ENCODE peak calls at places on chromosome X, in eight cellular contexts. S, R, Z, Q, U, P, J and F are unnamed samples.

GRCh38 chrX:7586126-7586525 is 256.8 kb upstream of the VCX start:
- DNase-seq in S (no peak), R (peak), Z (peak), Q (no peak), U (peak), P (no peak), J (no peak), F (no peak)

GRCh38 chrX:18210470-18210869 is 10.2 kb downstream of the BEND2 start:
- DNase-seq in S (no peak), R (no peak), Z (no peak), Q (no peak), U (peak), P (peak), J (no peak), F (peak)

GRCh38 chrX:57155171-57155570 is 18.0 kb upstream of the SPIN2A start:
- DNase-seq in S (no peak), R (no peak), Z (no peak), Q (no peak), U (no peak), P (no peak), J (no peak), F (no peak)

GRCh38 chrX:18422325-18422724 is 3.1 kb upstream of the CDKL5 start:
- DNase-seq in S (no peak), R (no peak), Z (no peak), Q (no peak), U (peak), P (peak), J (no peak), F (no peak)

GRCh38 chrX:19897087-19897486 is 9.7 kb upstream of the SH3KBP1 start:
- DNase-seq in S (no peak), R (no peak), Z (no peak), Q (no peak), U (no peak), P (no peak), J (no peak), F (no peak)

GRCh38 chrX:42247241-42247640 is 323.9 kb upstream of the CASK start:
- DNase-seq in S (no peak), R (no peak), Z (no peak), Q (no peak), U (peak), P (peak), J (no peak), F (no peak)

GRCh38 chrX:141760761-141761160 is 62.2 kb upstream of the SPANXD start:
- DNase-seq in S (no peak), R (no peak), Z (no peak), Q (no peak), U (peak), P (no peak), J (no peak), F (no peak)

GRCh38 chrX:153653556-153653955 is 6.6 kb downstream of the DUSP9 start:
- DNase-seq in S (no peak), R (no peak), Z (no peak), Q (no peak), U (no peak), P (no peak), J (no peak), F (no peak)

GRCh38 chrX:73916931-73917657 is 354.1 kb downstream of the CHIC1 start:
- DNase-seq in S (no peak), R (peak), Z (no peak), Q (no peak), U (peak), P (peak), J (no peak), F (peak)

GRCh38 chrX:23127586-23127985 is 127.8 kb downstream of the DDX53 start:
- DNase-seq in S (no peak), R (no peak), Z (no peak), Q (no peak), U (no peak), P (no peak), J (no peak), F (no peak)

GRCh38 chrX:13404364-13404763 is 84.5 kb upstream of the ATXN3L start:
- DNase-seq in S (no peak), R (peak), Z (no peak), Q (no peak), U (no peak), P (no peak), J (no peak), F (no peak)

GRCh38 chrX:19064175-19064574 is 58.1 kb downstream of the ADGRG2 start:
- DNase-seq in S (no peak), R (no peak), Z (no peak), Q (no peak), U (peak), P (peak), J (no peak), F (peak)

GRCh38 chrX:21153033-21153432 is 221.2 kb upstream of the CNKSR2 start:
- DNase-seq in S (no peak), R (no peak), Z (no peak), Q (no peak), U (no peak), P (no peak), J (no peak), F (no peak)

GRCh38 chrX:44456685-44457084 is 86.0 kb downstream of the FUNDC1 start:
- DNase-seq in S (no peak), R (no peak), Z (no peak), Q (no peak), U (no peak), P (no peak), J (no peak), F (no peak)

GRCh38 chrX:130669233-130669632 is 233.8 kb downstream of the ENOX2 start:
- DNase-seq in S (no peak), R (no peak), Z (no peak), Q (no peak), U (peak), P (peak), J (no peak), F (no peak)

GRCh38 chrX:71095971-71096701 is 485 bp downstream of the FOXO4 start:
- DNase-seq in S (no peak), R (peak), Z (peak), Q (peak), U (no peak), P (no peak), J (no peak), F (no peak)

GRCh38 chrX:13470680-13470967 is 98.8 kb upstream of the EGFL6 start:
- DNase-seq in S (no peak), R (peak), Z (no peak), Q (no peak), U (no peak), P (no peak), J (no peak), F (no peak)

GRCh38 chrX:63747331-63747730 is 37.7 kb downstream of the ARHGEF9 start:
- DNase-seq in S (no peak), R (no peak), Z (no peak), Q (no peak), U (peak), P (peak), J (no peak), F (peak)

GRCh38 chrX:44871114-44871645 is 1.8 kb upstream of the KDM6A start:
- DNase-seq in S (no peak), R (peak), Z (peak), Q (peak), U (no peak), P (peak), J (no peak), F (no peak)

GRCh38 chrX:40734956-40735317 is 405 bp downstream of the MED14 start:
- DNase-seq in S (peak), R (no peak), Z (no peak), Q (no peak), U (peak), P (no peak), J (no peak), F (no peak)

GRCh38 chrX:101206471-101206870 is 13.1 kb upstream of the DRP2 start:
- DNase-seq in S (no peak), R (peak), Z (no peak), Q (no peak), U (peak), P (peak), J (no peak), F (no peak)

GRCh38 chrX:10833299-10834169 is 213.1 kb upstream of the MID1 start:
- DNase-seq in S (peak), R (peak), Z (peak), Q (peak), U (no peak), P (peak), J (peak), F (peak)

GRCh38 chrX:151830911-151831310 is 81.8 kb upstream of the MAGEA4 start:
- DNase-seq in S (no peak), R (no peak), Z (no peak), Q (no peak), U (peak), P (peak), J (no peak), F (no peak)

GRCh38 chrX:9370888-9371287 is 94.0 kb upstream of the TBL1X start:
- DNase-seq in S (no peak), R (no peak), Z (no peak), Q (no peak), U (peak), P (peak), J (no peak), F (no peak)

GRCh38 chrX:105282077-105282476 is 61.6 kb upstream of the TEX13A start:
- DNase-seq in S (no peak), R (no peak), Z (no peak), Q (no peak), U (peak), P (no peak), J (no peak), F (no peak)

GRCh38 chrX:9614016-9614415 is 149.2 kb downstream of the TBL1X start:
- DNase-seq in S (no peak), R (no peak), Z (no peak), Q (no peak), U (peak), P (peak), J (no peak), F (no peak)

GRCh38 chrX:110188701-110189558 is 129.0 kb downstream of the AMMECR1 start:
- DNase-seq in S (no peak), R (no peak), Z (no peak), Q (no peak), U (no peak), P (no peak), J (no peak), F (no peak)

GRCh38 chrX:106612403-106612789 is 618 bp downstream of the RADX start:
- DNase-seq in S (no peak), R (peak), Z (no peak), Q (no peak), U (no peak), P (no peak), J (no peak), F (no peak)

DNA sequence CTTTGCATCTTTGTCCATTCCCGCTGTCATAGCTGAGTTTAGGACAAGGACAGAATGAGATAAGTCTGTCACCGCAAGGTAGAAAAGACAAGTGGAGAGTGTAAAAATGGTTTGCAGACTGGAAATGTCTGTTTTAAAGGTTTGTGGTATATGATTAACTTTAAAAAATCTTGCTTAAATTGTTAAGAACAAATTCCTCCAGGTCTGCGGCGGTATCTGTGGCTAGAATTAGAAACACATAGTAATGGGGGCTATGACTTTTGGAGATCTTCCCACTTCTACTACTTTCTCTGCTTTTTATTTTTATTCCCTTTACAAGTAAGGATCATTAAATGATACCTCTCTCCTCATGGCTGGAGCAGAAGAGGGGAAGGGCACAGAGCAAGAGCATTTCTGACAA is 92.2 kb downstream of the MID1IP1 start:
- DNase-seq in S (no peak), R (no peak), Z (no peak), Q (no peak), U (no peak), P (no peak), J (no peak), F (no peak)
- TF ChIP-seq CTCF in S (no peak), R (no peak), Z (no peak), Q (no peak), U (no peak), P (no peak), J (no peak), F (no peak)

DNA sequence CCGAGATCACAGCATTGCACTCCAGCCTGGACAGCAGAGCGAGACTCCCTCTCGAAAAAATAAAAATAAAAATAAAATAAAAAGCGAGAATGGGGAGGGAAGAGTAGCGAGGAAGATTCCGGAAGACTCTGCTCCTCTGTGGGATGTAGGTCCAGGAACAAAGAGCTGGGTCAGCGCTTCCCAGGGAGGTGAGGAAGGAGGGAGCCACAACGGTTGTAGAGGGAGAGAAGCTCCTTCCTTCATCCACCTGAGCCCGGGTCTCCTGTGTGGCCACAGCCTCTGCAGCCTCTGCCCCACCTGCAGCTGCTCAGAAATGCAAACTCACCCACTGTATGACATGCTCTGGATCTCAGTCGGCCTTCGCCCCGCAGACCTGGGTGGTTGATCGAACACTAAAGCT is 3.8 kb upstream of the PPP2R3B start:
- DNase-seq in S (no peak), R (no peak), Z (no peak), Q (no peak), U (no peak), P (no peak), J (no peak), F (no peak)
- TF ChIP-seq CTCF in S (no peak), R (no peak), Z (no peak), Q (no peak), U (no peak), P (no peak), J (no peak), F (no peak)

DNA sequence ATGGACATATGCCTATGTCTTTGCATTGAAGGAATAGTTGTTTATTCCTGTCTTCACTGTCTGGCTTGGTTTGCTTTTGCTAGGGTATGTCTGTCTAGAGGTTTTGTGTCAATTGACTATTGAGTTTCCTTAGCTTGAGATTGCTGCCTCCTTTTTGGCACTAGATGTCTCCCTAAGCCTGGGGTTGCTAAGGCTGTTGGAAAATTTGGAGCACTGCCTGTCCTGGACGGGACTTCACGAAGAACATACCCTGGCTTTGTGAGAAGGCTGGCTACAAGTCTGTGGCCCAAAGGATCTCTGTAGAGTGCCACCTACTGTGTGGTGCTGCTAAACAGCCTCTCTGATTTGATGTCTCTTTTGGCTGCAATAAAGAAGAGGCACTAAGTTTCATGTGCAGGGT is 183.8 kb upstream of the NUDT10 start:
- DNase-seq in S (no peak), R (peak), Z (no peak), Q (no peak), U (peak), P (peak), J (no peak), F (no peak)
- TF ChIP-seq CTCF in S (no peak), R (peak), Z (peak), Q (no peak), U (no peak), P (no peak), J (peak), F (peak)

DNA sequence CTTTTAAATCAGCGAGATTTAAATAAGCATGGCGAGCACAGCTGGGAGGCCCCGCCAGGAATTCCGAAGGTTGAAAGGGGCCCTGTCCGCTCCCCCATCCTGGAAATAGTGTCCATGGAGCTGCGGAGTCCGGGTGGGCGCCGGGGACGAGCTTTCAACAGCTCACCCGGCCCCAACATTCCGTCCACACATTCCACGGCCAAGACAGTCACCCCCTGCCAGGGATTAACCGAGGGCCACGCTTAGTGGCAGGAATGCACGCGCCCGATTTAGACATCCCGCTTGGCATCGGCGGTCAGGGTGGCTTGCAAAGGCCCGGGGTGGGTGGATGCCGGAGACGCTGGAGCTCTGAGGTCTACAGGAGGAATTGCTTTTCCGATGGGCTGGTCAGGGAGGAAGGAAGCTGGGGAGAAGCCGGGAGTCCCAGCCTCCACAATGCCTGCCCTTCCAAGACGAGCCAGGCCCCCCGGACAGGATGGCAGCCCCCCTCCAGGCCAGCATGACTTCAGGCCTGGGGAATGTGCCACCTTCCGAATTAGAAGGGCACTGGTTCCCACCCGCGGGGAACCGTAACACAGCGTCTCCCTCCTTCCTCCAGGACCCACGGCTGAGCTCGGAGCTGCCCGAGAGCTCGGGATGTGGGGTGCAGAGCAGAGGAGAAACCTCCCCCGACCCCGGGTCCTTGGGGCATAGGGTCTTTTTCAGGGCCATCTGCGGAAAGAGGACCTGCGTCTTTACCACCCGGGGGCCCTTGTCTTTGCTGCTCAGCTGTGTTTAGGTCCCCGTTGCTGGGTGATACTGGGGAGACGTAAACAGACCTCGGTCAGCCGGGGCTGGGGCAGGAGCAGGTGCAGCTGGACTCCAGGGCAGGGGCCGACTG is 26.9 kb upstream of the PPP2R3B start:
- DNase-seq in S (no peak), R (peak), Z (peak), Q (no peak), U (peak), P (peak), J (no peak), F (peak)
- TF ChIP-seq CTCF in S (no peak), R (peak), Z (no peak), Q (no peak), U (no peak), P (no peak), J (peak), F (peak)

GRCh38 chrX:49840679-49841078 is 11.6 kb downstream of the PAGE4 start:
- DNase-seq in S (peak), R (peak), Z (peak), Q (peak), U (peak), P (peak), J (no peak), F (peak)
- TF ChIP-seq CTCF in S (peak), R (peak), Z (peak), Q (peak), U (peak), P (peak), J (peak), F (peak)

DNA sequence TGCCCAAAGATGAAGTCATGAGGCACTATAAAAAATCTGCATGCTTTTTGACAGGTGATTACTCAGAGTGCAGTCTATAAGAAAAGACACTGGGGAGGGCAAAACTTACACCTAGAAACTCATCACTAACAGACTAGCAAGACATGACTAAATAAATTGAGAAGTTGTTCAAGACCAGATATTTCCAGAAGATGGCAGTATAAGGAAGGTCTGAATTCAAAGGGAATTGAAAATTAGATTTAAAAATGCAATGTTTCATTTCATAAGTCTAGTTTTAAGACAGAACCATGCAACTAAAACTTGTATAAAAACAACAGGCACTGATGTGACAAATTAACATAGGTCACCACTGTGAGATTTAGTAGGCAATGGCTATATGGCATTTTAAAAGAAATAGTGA is 232.5 kb upstream of the POF1B start:
- DNase-seq in S (no peak), R (no peak), Z (no peak), Q (no peak), U (peak), P (peak), J (no peak), F (no peak)
- TF ChIP-seq CTCF in S (no peak), R (peak), Z (peak), Q (no peak), U (peak), P (no peak), J (peak), F (peak)

DNA sequence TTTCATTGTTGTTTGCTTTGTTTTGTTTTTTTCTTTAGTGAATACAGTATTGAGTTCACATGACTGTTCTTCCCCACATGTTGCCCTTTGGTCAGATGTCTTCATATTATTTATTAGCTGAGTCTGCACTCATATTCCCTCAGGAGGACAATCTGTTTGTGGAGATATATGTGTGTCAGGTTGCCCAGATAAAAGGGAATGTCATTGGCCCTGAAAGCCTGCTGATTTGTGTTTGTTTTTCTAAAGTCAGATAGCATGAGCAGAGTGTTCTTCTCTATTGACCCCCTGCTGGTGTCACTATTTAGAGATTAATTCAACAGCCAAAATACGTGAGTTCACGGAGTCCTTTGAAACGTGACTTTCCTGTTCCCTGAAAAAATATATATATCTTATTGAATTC is 1184.5 kb downstream of the RPA4 start:
- DNase-seq in S (no peak), R (peak), Z (peak), Q (no peak), U (no peak), P (no peak), J (no peak), F (no peak)
- TF ChIP-seq CTCF in S (no peak), R (no peak), Z (no peak), Q (no peak), U (no peak), P (no peak), J (no peak), F (no peak)